ENCODE peak calls at places on chromosomes 2 and 18, in six cellular contexts. F is K562, H is H1, C is GM12878, Z is GM12892, R is HepG2. L is an unnamed sample.

GRCh38 chr2:101357386-101357785 is 29.9 kb downstream of the CREG2 start:
- DNase-seq in R (no peak), F (no peak), H (no peak), Z (no peak), C (no peak), L (no peak)

GRCh38 chr2:234451852-234452625 is 44.8 kb downstream of the ARL4C start:
- DNase-seq in F (no peak), H (no peak), R (no peak), Z (no peak), C (no peak), L (no peak)

GRCh38 chr2:12051831-12052230 is 305.4 kb downstream of the LPIN1 start:
- DNase-seq in C (no peak), R (no peak), H (no peak), F (no peak), Z (no peak), L (no peak)

GRCh38 chr2:96531366-96531765 is 5.2 kb upstream of the ARID5A start:
- DNase-seq in R (no peak), H (no peak), F (no peak), C (no peak), Z (no peak), L (no peak)

GRCh38 chr18:58373486-58373885 is 255.4 kb downstream of the ALPK2 start:
- DNase-seq in F (no peak), C (no peak), Z (no peak), H (no peak), R (no peak), L (no peak)

GRCh38 chr2:170022692-170023091 is 155.3 kb upstream of the MYO3B start:
- DNase-seq in R (no peak), Z (no peak), F (no peak), C (no peak), H (no peak), L (no peak)

GRCh38 chr2:206211657-206212255 is 52.1 kb downstream of the EEF1B2 start:
- DNase-seq in C (no peak), H (no peak), F (no peak), Z (no peak), R (no peak), L (no peak)

GRCh38 chr2:8337321-8337720 is 344.5 kb upstream of the ID2 start:
- DNase-seq in H (no peak), Z (no peak), C (no peak), R (no peak), F (no peak), L (no peak)

GRCh38 chr2:102080451-102081054 is 62.0 kb upstream of the IL1R1 start:
- DNase-seq in C (no peak), H (no peak), R (no peak), F (no peak), Z (no peak), L (no peak)

GRCh38 chr18:13570216-13570615 is 156.1 kb downstream of the FAM210A start:
- DNase-seq in F (no peak), R (no peak), Z (no peak), H (no peak), C (no peak), L (no peak)

GRCh38 chr2:238061310-238062202 is 755 bp downstream of the SCLY start:
- DNase-seq in C (no peak), R (peak; percentile 35), Z (no peak), H (peak; percentile 70), F (peak; percentile 21), L (peak; percentile 27)

GRCh38 chr2:202932425-202933138 is 20.5 kb downstream of the CARF start:
- DNase-seq in H (no peak), F (no peak), C (no peak), Z (no peak), R (no peak), L (no peak)

GRCh38 chr2:189407161-189407943 is 33.9 kb upstream of the WDR75 start:
- DNase-seq in H (no peak), Z (no peak), R (no peak), C (no peak), F (no peak), L (no peak)

GRCh38 chr2:144517825-144518699 is 1.9 kb downstream of the ZEB2 start:
- DNase-seq in R (no peak), H (no peak), C (no peak), F (no peak), Z (no peak), L (no peak)

GRCh38 chr2:202278944-202279343 is 13.4 kb downstream of the NOP58 start:
- DNase-seq in R (peak; percentile 48), Z (no peak), C (no peak), H (no peak), F (no peak), L (no peak)

GRCh38 chr2:240837621-240838020 is 17.6 kb upstream of the KIF1A start:
- DNase-seq in F (no peak), R (no peak), C (no peak), H (no peak), Z (no peak), L (no peak)

GRCh38 chr2:240835528-240835927 is 15.5 kb upstream of the KIF1A start:
- DNase-seq in Z (no peak), C (no peak), F (no peak), R (no peak), H (no peak), L (no peak)

GRCh38 chr2:240839152-240840143 is 19.4 kb upstream of the KIF1A start:
- DNase-seq in C (no peak), F (no peak), R (no peak), Z (no peak), H (no peak), L (no peak)

GRCh38 chr2:240836781-240837467 is 16.9 kb upstream of the KIF1A start:
- DNase-seq in H (no peak), Z (no peak), R (no peak), F (no peak), C (no peak), L (no peak)

GRCh38 chr2:240840435-240841060 is 20.5 kb upstream of the KIF1A start:
- DNase-seq in F (peak; percentile 49), C (no peak), H (peak; percentile 62), R (peak; percentile 86), Z (no peak), L (no peak)
- TF ChIP-seq POLR2AphosphoS5 in F (no peak), C (no peak), H (no peak), R (no peak), Z (no peak), L (no peak)

GRCh38 chr2:32043561-32043960 is 4.0 kb upstream of the DPY30 start:
- DNase-seq in H (no peak), C (no peak), R (no peak), Z (no peak), F (no peak), L (no peak)

DNA sequence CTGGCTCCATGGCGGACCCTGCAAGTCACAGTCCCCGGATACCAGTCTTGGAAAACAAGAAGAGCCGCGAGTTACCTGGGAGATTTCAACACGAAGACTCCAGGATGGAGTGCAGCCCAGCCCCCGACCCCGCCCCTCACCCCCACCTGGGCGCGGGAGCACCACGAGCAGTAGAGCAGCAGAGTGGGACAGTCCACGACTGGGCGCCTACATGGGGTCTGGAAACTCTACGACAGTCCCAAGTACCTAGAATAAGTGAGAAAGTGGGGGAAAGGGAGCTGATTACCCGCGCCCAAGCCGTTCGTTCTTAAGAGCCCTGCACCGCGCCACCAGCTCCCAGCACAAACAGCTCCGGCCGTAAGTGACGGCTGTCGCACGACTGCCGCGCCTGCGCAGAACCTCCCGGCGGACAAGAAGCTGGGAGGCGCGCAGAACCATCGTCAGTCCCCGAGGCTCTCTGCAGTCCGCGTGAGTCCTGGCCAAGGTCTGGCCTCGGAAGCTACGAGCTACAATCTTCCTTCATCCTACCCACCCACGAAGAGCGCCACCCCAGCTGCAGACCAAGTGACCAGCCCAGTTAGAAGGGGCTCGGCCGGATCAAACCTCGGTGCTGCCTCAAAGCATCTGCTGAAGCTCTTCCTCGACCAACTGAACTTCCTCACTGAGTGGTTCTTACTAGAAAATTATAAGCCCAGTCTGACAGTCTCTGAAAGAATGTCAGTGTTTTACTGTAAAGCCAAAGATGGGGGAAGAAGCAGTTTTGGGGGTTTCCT is at the start of gene DPY30:
- DNase-seq in H (peak; percentile 94), C (peak; percentile 62), F (peak; percentile 89), R (peak; percentile 91), Z (peak; percentile 77), L (peak; percentile 76)
- TF ChIP-seq POLR2A in H (peak; percentile 100), C (peak; percentile 100), F (peak; percentile 98), R (peak; percentile 98), Z (peak; percentile 98), L (peak; percentile 99)

GRCh38 chr2:105034170-105034569 is 3.7 kb upstream of the MRPS9 start:
- DNase-seq in R (no peak), H (no peak), Z (no peak), C (no peak), F (no peak), L (no peak)

GRCh38 chr2:105042189-105042588 is 4.3 kb downstream of the MRPS9 start:
- DNase-seq in C (no peak), R (no peak), H (no peak), F (no peak), Z (no peak), L (no peak)

GRCh38 chr2:105039559-105039958 is 1.7 kb downstream of the MRPS9 start:
- DNase-seq in F (no peak), C (no peak), H (no peak), R (no peak), Z (no peak), L (no peak)

GRCh38 chr2:105037572-105038382 is at the start of gene MRPS9:
- DNase-seq in F (peak; percentile 98), H (peak; percentile 98), R (peak; percentile 96), C (peak; percentile 94), Z (peak; percentile 83), L (peak; percentile 85)

DNA sequence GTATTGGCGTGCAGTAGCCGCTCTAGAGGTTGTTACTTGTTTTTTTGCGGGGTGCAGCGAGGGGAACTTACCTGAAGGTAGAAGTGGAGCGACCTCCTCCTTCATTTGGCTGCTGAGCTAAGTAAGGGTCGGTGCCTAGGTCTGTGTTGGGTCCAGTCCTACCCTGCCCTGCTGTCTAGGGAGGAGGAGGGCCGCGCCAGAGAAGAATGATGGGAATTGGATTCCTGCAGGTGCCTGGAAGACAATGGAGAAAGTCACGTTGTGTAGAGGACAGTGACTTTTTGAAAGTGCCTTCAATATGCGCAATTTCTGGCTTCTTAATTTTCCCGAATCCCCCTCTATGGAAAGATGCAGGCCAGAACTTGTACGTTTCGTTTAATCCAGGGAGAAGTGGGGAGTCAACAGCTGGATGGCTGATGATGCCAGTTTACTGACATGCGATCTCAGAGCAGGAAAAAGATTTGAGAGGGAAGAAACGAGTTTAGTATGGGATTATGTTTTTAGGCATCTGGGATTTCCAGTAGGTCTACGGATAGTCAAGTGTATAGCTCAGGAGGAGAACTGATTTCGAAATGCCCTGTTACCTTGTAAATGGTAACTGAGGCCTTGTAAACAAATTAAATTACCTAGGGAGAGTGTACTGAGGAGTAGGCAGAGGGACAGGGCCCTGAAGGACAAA is 653 bp downstream of the MRPS9 start:
- DNase-seq in R (no peak), F (no peak), Z (no peak), C (no peak), H (no peak), L (no peak)
- TF ChIP-seq TAF1 in R (no peak), F (no peak), Z (no peak), C (no peak), H (no peak), L (no peak)

GRCh38 chr2:30978044-30978443 is 160.2 kb downstream of the GALNT14 start:
- DNase-seq in Z (no peak), F (no peak), H (no peak), C (no peak), R (no peak), L (no peak)

GRCh38 chr2:30981519-30981918 is 156.7 kb downstream of the GALNT14 start:
- DNase-seq in R (no peak), C (no peak), F (no peak), Z (no peak), H (no peak), L (no peak)

GRCh38 chr2:30981101-30981500 is 157.1 kb downstream of the GALNT14 start:
- DNase-seq in Z (no peak), F (no peak), C (no peak), H (no peak), R (no peak), L (no peak)

GRCh38 chr2:30978854-30979253 is 159.4 kb downstream of the GALNT14 start:
- DNase-seq in F (no peak), R (no peak), C (no peak), H (no peak), Z (no peak), L (no peak)

GRCh38 chr2:30979822-30980245 is 158.4 kb downstream of the GALNT14 start:
- DNase-seq in H (no peak), C (no peak), F (no peak), Z (no peak), R (no peak), L (no peak)
- TF ChIP-seq POLR2AphosphoS5 in H (no peak), C (no peak), F (no peak), Z (no peak), R (no peak), L (no peak)

L was measured in GM12891.